ENCODE peak calls at places on chromosome 14, in ten cellular contexts. W is EH; H is mucosa of gallbladder; L is LoVo; N is Calu3; O is left cardiac atrium; D is fibroblast of the aortic adventitia; S is lower leg skin; M is GM23338; F is stimulated activated CD4-positive, alpha-beta T cell treated with anti-CD3 and anti-CD28 coated beads, Interleukin-2, amount 100 ng/mL, for 48 hours. V is an unnamed sample.

GRCh38 chr14:87391066-87391465 is 601.9 kb downstream of the GALC start:
- DNase-seq in O (no peak), W (no peak), D (no peak), F (no peak), S (no peak), L (no peak), N (no peak), H (no peak), M (no peak), V (no peak)

GRCh38 chr14:20409226-20409625 is 4.1 kb downstream of the TEP1 start:
- DNase-seq in S (no peak), F (no peak), H (no peak), N (no peak), D (peak), M (no peak), W (peak), L (no peak), O (no peak), V (no peak)

GRCh38 chr14:101241147-101241546 is 320.1 kb upstream of the DIO3 start:
- DNase-seq in O (no peak), L (no peak), D (no peak), W (no peak), H (no peak), N (no peak), F (no peak), M (no peak), S (no peak), V (no peak)

GRCh38 chr14:76381817-76382494 is 6.0 kb downstream of the ESRRB start:
- DNase-seq in O (no peak), H (no peak), S (no peak), W (no peak), D (no peak), M (no peak), L (no peak), N (no peak), F (no peak), V (no peak)

GRCh38 chr14:104035300-104035699 is 50.2 kb upstream of the ASPG start:
- DNase-seq in O (no peak), M (no peak), H (no peak), N (no peak), S (no peak), D (no peak), W (no peak), F (no peak), L (no peak), V (no peak)

GRCh38 chr14:35410858-35411257 is 6.3 kb upstream of the NFKBIA start:
- DNase-seq in S (no peak), W (no peak), M (no peak), D (no peak), O (no peak), L (no peak), H (no peak), N (no peak), F (no peak), V (no peak)

GRCh38 chr14:60250318-60251035 is 1.5 kb downstream of the PPM1A start:
- DNase-seq in F (no peak), W (peak), S (no peak), H (no peak), L (no peak), O (no peak), N (peak), D (peak), M (peak), V (no peak)

GRCh38 chr14:100557658-100558057 is 29.6 kb downstream of the BEGAIN start:
- DNase-seq in H (no peak), L (no peak), S (no peak), O (no peak), D (no peak), W (peak), M (no peak), N (no peak), F (no peak), V (no peak)

GRCh38 chr14:96304956-96305355 is 48.9 kb downstream of the BDKRB1 start:
- DNase-seq in N (peak), F (no peak), D (no peak), H (no peak), W (no peak), O (no peak), L (no peak), M (peak), S (no peak), V (no peak)